ENCODE peak calls at places on chromosome 14, in four cellular contexts. L, O, C and A are unnamed samples.

GRCh38 chr14:41549821-41550597 is 56.7 kb upstream of the LRFN5 start:
- DNase-seq in C (peak), L (no peak), O (peak), A (no peak)

GRCh38 chr14:23539209-23539866 is 12.2 kb downstream of the ZFHX2 start:
- DNase-seq in O (peak), C (peak), L (peak), A (peak)

GRCh38 chr14:103315941-103316340 is 18.1 kb upstream of the EIF5 start:
- DNase-seq in L (no peak), O (no peak), C (no peak), A (no peak)

GRCh38 chr14:101008631-101009336 is 105.3 kb upstream of the RTL1 start:
- DNase-seq in L (no peak), O (no peak), C (no peak), A (no peak)

GRCh38 chr14:59422069-59422881 is 42.9 kb downstream of the GPR135 start:
- DNase-seq in L (peak), C (peak), O (peak), A (no peak)

GRCh38 chr14:72608391-72609204 is 285.3 kb downstream of the DPF3 start:
- DNase-seq in L (no peak), C (peak), O (peak), A (no peak)

GRCh38 chr14:86086962-86087361 is 557.0 kb downstream of the FLRT2 start:
- DNase-seq in C (no peak), L (no peak), O (no peak), A (no peak)

GRCh38 chr14:33768458-33768830 is 182.4 kb downstream of the EGLN3 start:
- DNase-seq in C (no peak), L (no peak), O (peak), A (no peak)

GRCh38 chr14:58501214-58501816 is 73.8 kb downstream of the KIAA0586 start:
- DNase-seq in C (peak), O (peak), L (peak), A (peak)

GRCh38 chr14:83867871-83868270 is 1662.1 kb upstream of the FLRT2 start:
- DNase-seq in L (no peak), C (no peak), O (no peak), A (no peak)